ENCODE peak calls at places on chromosome 4, in seven cellular contexts. Z is foreskin fibroblast, A is glutamatergic neuron, O is Caco-2, H is cardiac muscle cell, N is esophagus squamous epithelium, Q is fibroblast of the aortic adventitia. M is an unnamed sample.
A peak's percentile ranks its signal among the peaks of the same experiment; 100 is the strongest.

GRCh38 chr4:139153411-139154133 is 23.4 kb downstream of the ELF2 start:
- DNase-seq in Z (no peak), A (no peak), O (peak; percentile 60), H (no peak), N (no peak), Q (peak; percentile 30), M (no peak)

GRCh38 chr4:43457866-43458265 is 565.4 kb downstream of the GRXCR1 start:
- DNase-seq in Z (no peak), A (no peak), O (no peak), H (no peak), N (no peak), Q (no peak), M (no peak)

GRCh38 chr4:13920901-13921300 is 293.4 kb upstream of the BOD1L1 start:
- DNase-seq in Z (peak; percentile 99), A (no peak), O (peak; percentile 10), H (no peak), N (no peak), Q (peak; percentile 100), M (no peak)

GRCh38 chr4:169238445-169238844 is 32.3 kb downstream of the SH3RF1 start:
- DNase-seq in Z (no peak), A (no peak), O (no peak), H (no peak), N (no peak), Q (peak; percentile 59), M (no peak)

GRCh38 chr4:40553995-40554394 is 75.7 kb downstream of the RBM47 start:
- DNase-seq in Z (no peak), A (no peak), O (no peak), H (no peak), N (no peak), Q (no peak), M (no peak)

GRCh38 chr4:165540206-165540865 is 161.5 kb downstream of the CPE start:
- DNase-seq in Z (no peak), A (no peak), O (no peak), H (no peak), N (no peak), Q (no peak), M (no peak)

GRCh38 chr4:76956961-76957738 is 7.6 kb downstream of the SEPTIN11 start:
- DNase-seq in Z (peak; percentile 39), A (peak; percentile 60), O (no peak), H (no peak), N (no peak), Q (no peak), M (no peak)

GRCh38 chr4:32499176-32499575 is 1779.0 kb downstream of the PCDH7 start:
- DNase-seq in Z (peak; percentile 70), A (no peak), O (no peak), H (no peak), N (no peak), Q (peak; percentile 84), M (no peak)

GRCh38 chr4:181582595-181582994 is 660.6 kb upstream of the TENM3 start:
- DNase-seq in Z (no peak), A (no peak), O (no peak), H (no peak), N (no peak), Q (no peak), M (no peak)

GRCh38 chr4:5370286-5370685 is 319.0 kb downstream of the STK32B start:
- DNase-seq in Z (no peak), A (no peak), O (no peak), H (no peak), N (no peak), Q (no peak), M (no peak)

GRCh38 chr4:41319553-41319952 is 62.8 kb downstream of the UCHL1 start:
- DNase-seq in Z (no peak), A (no peak), O (no peak), H (no peak), N (no peak), Q (no peak), M (no peak)

GRCh38 chr4:123170843-123171242 is 225.8 kb upstream of the SPRY1 start:
- DNase-seq in Z (no peak), A (no peak), O (no peak), H (no peak), N (no peak), Q (no peak), M (no peak)

GRCh38 chr4:100170986-100171385 is 19.3 kb downstream of the DDIT4L start:
- DNase-seq in Z (no peak), A (no peak), O (no peak), H (no peak), N (no peak), Q (peak; percentile 51), M (no peak)

GRCh38 chr4:79552311-79552710 is 144.3 kb upstream of the GK2 start:
- DNase-seq in Z (no peak), A (no peak), O (peak; percentile 41), H (no peak), N (no peak), Q (no peak), M (no peak)

DNA sequence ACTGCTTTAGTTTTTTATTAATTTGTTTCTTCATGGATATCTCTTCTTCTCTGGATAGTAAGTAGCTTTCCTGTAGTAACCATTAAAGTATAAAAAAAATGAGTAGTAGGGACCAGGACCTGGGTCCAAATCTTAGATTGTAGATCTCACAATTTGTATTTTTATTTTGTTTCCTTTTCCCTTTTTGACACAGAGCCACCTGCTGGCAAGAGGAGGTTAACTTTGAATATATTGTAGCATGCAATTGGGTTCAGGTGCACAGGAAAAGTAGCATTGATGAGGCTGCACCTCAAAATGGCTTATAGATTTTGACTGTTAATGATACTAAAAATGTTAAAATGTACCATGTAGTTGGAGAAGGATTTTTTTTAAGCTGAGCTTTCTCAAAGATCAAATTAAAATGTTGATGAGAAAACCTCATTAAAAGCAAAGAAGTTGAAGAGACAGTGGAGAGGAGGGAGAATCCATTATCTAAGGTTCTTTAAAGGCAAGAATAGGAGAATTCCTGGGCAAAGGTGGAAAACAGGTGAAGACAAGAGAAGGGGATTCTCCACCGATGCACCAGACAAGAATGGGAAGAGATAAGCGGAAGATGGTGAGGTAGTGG is 48.3 kb upstream of the HPGDS start:
- DNase-seq in Z (no peak), A (no peak), O (peak; percentile 30), H (no peak), N (no peak), Q (peak; percentile 34), M (no peak)
- TF ChIP-seq CTCF in Z (peak; percentile 41), A (peak; percentile 65), O (peak; percentile 59), H (peak; percentile 54), N (peak; percentile 43), Q (peak; percentile 63), M (peak; percentile 47)

DNA sequence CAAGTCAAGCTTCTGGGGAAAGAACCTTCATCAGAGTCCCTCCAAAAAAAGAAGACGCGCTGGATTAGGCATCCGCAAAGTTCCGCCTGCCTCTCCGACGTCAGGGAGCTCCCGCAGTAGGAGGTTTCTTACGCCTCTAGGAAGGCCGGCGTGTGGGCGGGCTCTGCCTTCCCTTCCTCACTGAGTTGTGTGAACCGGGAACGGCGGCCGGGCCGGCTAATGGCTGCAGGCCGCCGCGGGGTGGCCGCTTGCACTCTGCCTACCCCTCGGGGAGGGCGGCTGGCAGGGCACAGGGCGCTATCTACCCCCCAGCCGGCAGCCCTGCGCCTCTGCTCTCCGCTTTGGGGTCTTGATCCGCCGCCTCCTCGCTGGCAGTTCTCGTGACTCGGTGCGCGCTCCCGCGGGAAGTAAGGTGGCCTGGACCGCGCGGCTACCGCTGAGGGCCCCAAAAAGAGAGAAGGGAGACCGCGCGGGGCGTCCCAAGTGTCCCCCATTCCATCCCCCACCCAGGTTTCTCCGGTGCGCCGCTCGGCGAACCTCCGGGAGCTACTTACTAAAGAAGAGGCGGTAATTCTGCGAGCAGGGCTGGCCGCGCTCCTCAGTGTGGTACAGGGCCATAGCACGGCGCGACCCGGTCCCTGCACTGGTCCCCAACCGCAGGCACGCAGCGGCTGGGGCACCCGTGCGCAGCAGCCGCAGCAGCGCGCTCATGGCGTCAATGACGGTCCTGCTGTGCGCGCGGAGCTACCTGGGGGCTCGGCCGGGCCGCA is at the start of gene PPA2:
- DNase-seq in Z (peak; percentile 83), A (peak; percentile 78), O (peak; percentile 93), H (peak; percentile 96), N (peak; percentile 59), Q (peak; percentile 88), M (peak; percentile 94)
- TF ChIP-seq CTCF in Z (no peak), A (no peak), O (no peak), H (no peak), N (peak; percentile 77), Q (no peak), M (no peak)

DNA sequence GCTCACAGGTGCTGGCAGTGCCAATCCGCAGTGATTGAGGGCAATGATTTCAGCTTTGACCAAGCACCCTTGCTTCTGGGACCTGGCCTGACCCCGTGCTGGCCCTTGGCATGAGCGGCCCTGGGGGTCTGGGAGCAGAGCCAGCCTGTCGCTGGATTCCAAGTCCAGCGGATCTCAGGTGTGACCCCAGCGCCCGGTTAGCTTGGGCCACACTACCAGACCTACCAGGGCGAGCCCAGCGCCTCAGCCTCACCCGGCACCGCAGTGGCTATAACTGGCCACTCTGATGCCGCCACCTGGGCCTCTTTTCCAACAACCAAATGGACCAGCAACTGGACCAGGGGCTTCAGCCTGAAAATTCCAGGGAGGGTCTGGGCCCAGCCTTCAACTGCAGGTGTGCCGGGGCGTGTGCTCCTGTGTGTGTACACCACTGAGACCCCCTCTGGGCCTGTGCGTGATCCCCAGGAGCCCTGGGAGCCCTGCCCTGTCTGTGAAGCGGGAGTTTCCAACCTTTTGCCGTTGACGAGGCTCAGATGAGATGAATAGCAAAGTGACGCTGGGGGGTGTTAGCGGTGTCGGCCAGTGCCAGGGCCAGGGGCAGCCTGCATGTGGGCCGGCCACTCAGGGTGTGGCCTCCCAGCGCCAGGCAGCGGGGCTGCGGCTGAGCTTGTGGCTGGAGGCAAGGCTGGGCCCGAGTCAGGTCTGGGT is 658 bp downstream of the SH3TC1 start:
- DNase-seq in Z (no peak), A (no peak), O (no peak), H (no peak), N (no peak), Q (no peak), M (no peak)
- TF ChIP-seq CTCF in Z (no peak), A (no peak), O (no peak), H (no peak), N (no peak), Q (no peak), M (no peak)

DNA sequence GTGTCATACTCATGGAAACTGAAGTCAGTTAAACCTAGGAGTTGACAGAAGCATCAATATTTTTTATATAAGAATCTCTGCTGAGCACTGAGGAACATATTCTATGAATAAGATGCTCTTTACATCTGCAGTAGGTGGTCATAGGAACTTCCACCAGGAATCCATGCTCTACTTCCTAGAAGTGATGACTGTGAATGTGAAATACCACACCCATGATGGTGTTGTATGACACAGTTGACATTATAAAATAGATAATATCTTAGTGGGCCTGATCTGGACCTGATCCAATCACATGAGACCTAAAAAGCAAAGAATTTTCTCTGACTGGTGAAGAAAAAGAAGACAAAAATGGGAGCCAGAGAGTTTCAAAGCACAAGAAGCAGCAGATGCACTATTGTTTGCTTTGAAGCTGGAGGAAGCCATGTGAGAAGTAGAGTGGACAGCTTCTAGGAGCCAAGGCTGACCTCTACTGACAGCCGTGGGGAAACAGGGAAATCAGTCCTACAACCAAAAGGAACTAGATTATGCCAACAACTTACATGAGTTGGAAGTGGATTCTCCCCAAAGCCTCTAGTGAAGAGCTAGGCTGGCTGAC is 68.6 kb upstream of the HS3ST1 start:
- DNase-seq in Z (no peak), A (no peak), O (no peak), H (no peak), N (no peak), Q (no peak), M (peak; percentile 48)
- TF ChIP-seq CTCF in Z (no peak), A (no peak), O (no peak), H (no peak), N (no peak), Q (no peak), M (no peak)